ENCODE peak calls at places on chromosomes 16 and 17, in six cellular contexts. One of them, this sample, is unnamed.

GRCh38 chr17:12992676-12993075 is 25.2 kb downstream of the ELAC2 start:
- DNase-seq in HL-60: no peak
- DNase-seq in K562: no peak
- DNase-seq in HepG2: no peak
- DNase-seq in GM23338: no peak
- DNase-seq in A549: no peak
- DNase-seq in this sample: no peak

GRCh38 chr16:16033208-16033717 is 83.8 kb downstream of the ABCC1 start:
- DNase-seq in HL-60: peak
- DNase-seq in K562: no peak
- DNase-seq in HepG2: no peak
- DNase-seq in GM23338: no peak
- DNase-seq in A549: no peak
- DNase-seq in this sample: no peak

GRCh38 chr17:65261682-65262636 is 124.8 kb downstream of the RGS9 start:
- DNase-seq in HL-60: no peak
- DNase-seq in GM23338: no peak
- DNase-seq in HepG2: no peak
- DNase-seq in K562: no peak
- DNase-seq in A549: no peak
- DNase-seq in this sample: no peak

GRCh38 chr16:55044366-55044975 is 113.8 kb downstream of the IRX5 start:
- DNase-seq in GM23338: no peak
- DNase-seq in K562: no peak
- DNase-seq in HL-60: no peak
- DNase-seq in A549: no peak
- DNase-seq in HepG2: no peak
- DNase-seq in this sample: no peak

GRCh38 chr17:55320594-55321506 is 56.1 kb downstream of the HLF start:
- DNase-seq in HepG2: no peak
- DNase-seq in HL-60: no peak
- DNase-seq in GM23338: no peak
- DNase-seq in K562: no peak
- DNase-seq in A549: no peak
- DNase-seq in this sample: no peak

GRCh38 chr16:57325458-57325857 is 33.1 kb upstream of the CCL22 start:
- DNase-seq in GM23338: no peak
- DNase-seq in A549: no peak
- DNase-seq in K562: no peak
- DNase-seq in HepG2: peak
- DNase-seq in HL-60: no peak
- DNase-seq in this sample: no peak

GRCh38 chr17:57927048-57927723 is 28.0 kb downstream of the CUEDC1 start:
- DNase-seq in GM23338: peak
- DNase-seq in HL-60: no peak
- DNase-seq in K562: no peak
- DNase-seq in A549: no peak
- DNase-seq in HepG2: no peak
- DNase-seq in this sample: no peak

GRCh38 chr17:68255151-68255550 is 7.3 kb downstream of the AMZ2 start:
- DNase-seq in HL-60: no peak
- DNase-seq in GM23338: no peak
- DNase-seq in K562: no peak
- DNase-seq in A549: no peak
- DNase-seq in HepG2: no peak
- DNase-seq in this sample: no peak

GRCh38 chr17:10836966-10837599 is 804 bp downstream of the PIRT start:
- DNase-seq in HepG2: no peak
- DNase-seq in K562: no peak
- DNase-seq in GM23338: no peak
- DNase-seq in A549: no peak
- DNase-seq in HL-60: no peak
- DNase-seq in this sample: no peak

GRCh38 chr17:34781071-34781470 is 180.2 kb downstream of the CCT6B start:
- DNase-seq in A549: no peak
- DNase-seq in HepG2: no peak
- DNase-seq in K562: no peak
- DNase-seq in HL-60: no peak
- DNase-seq in GM23338: no peak
- DNase-seq in this sample: no peak

GRCh38 chr17:74042744-74043486 is 160.6 kb upstream of the RPL38 start:
- DNase-seq in HL-60: no peak
- DNase-seq in HepG2: peak
- DNase-seq in GM23338: no peak
- DNase-seq in K562: no peak
- DNase-seq in A549: peak
- DNase-seq in this sample: peak

GRCh38 chr16:81073560-81074330 is 3.3 kb downstream of the C16orf46 start:
- DNase-seq in HepG2: no peak
- DNase-seq in A549: no peak
- DNase-seq in K562: no peak
- DNase-seq in GM23338: peak
- DNase-seq in HL-60: no peak
- DNase-seq in this sample: no peak

GRCh38 chr17:64689106-64689505 is 27.0 kb upstream of the SMURF2 start:
- DNase-seq in GM23338: no peak
- DNase-seq in K562: no peak
- DNase-seq in HL-60: no peak
- DNase-seq in HepG2: peak
- DNase-seq in A549: no peak
- DNase-seq in this sample: no peak

GRCh38 chr16:72956124-72957064 is 91.5 kb downstream of the ZFHX3 start:
- DNase-seq in K562: no peak
- DNase-seq in GM23338: no peak
- DNase-seq in HepG2: no peak
- DNase-seq in A549: no peak
- DNase-seq in HL-60: no peak
- DNase-seq in this sample: no peak

GRCh38 chr16:57801856-57802634 is at the start of gene KIFC3:
- DNase-seq in K562: peak
- DNase-seq in GM23338: peak
- DNase-seq in A549: peak
- DNase-seq in HepG2: peak
- DNase-seq in HL-60: peak
- DNase-seq in this sample: no peak

GRCh38 chr16:29804020-29804419 is 2.3 kb upstream of the MAZ start:
- DNase-seq in A549: no peak
- DNase-seq in HepG2: no peak
- DNase-seq in K562: no peak
- DNase-seq in GM23338: peak
- DNase-seq in HL-60: no peak
- DNase-seq in this sample: no peak

GRCh38 chr16:82229800-82230619 is 60.0 kb upstream of the MPHOSPH6 start:
- DNase-seq in HL-60: peak
- DNase-seq in HepG2: peak
- DNase-seq in GM23338: peak
- DNase-seq in A549: peak
- DNase-seq in K562: peak
- DNase-seq in this sample: peak

GRCh38 chr17:78113804-78114785 is 14.5 kb downstream of the TMC6 start:
- DNase-seq in K562: no peak
- DNase-seq in HepG2: no peak
- DNase-seq in GM23338: no peak
- DNase-seq in HL-60: no peak
- DNase-seq in A549: no peak
- DNase-seq in this sample: no peak

GRCh38 chr17:79388556-79389295 is 222.1 kb downstream of the RBFOX3 start:
- DNase-seq in K562: peak
- DNase-seq in HepG2: peak
- DNase-seq in HL-60: peak
- DNase-seq in GM23338: peak
- DNase-seq in A549: peak
- DNase-seq in this sample: peak

GRCh38 chr17:72560303-72561247 is 439.8 kb downstream of the SOX9 start:
- DNase-seq in GM23338: peak
- DNase-seq in A549: peak
- DNase-seq in HepG2: peak
- DNase-seq in K562: peak
- DNase-seq in HL-60: peak
- DNase-seq in this sample: peak

GRCh38 chr17:47742319-47743181 is 9.5 kb downstream of the TBX21 start:
- DNase-seq in HL-60: no peak
- DNase-seq in HepG2: peak
- DNase-seq in A549: no peak
- DNase-seq in K562: peak
- DNase-seq in GM23338: peak
- DNase-seq in this sample: no peak

GRCh38 chr16:21962475-21962874 is 9.3 kb downstream of the UQCRC2 start:
- DNase-seq in GM23338: no peak
- DNase-seq in K562: no peak
- DNase-seq in A549: no peak
- DNase-seq in HepG2: no peak
- DNase-seq in HL-60: no peak
- DNase-seq in this sample: no peak

GRCh38 chr16:68059804-68060203 is 25.4 kb upstream of the NFATC3 start:
- DNase-seq in K562: no peak
- DNase-seq in HL-60: no peak
- DNase-seq in A549: no peak
- DNase-seq in GM23338: no peak
- DNase-seq in HepG2: no peak
- DNase-seq in this sample: no peak

GRCh38 chr16:68049448-68049847 is 26.4 kb downstream of the DUS2 start:
- DNase-seq in A549: no peak
- DNase-seq in K562: peak
- DNase-seq in HepG2: no peak
- DNase-seq in HL-60: no peak
- DNase-seq in GM23338: no peak
- DNase-seq in this sample: no peak

DNA sequence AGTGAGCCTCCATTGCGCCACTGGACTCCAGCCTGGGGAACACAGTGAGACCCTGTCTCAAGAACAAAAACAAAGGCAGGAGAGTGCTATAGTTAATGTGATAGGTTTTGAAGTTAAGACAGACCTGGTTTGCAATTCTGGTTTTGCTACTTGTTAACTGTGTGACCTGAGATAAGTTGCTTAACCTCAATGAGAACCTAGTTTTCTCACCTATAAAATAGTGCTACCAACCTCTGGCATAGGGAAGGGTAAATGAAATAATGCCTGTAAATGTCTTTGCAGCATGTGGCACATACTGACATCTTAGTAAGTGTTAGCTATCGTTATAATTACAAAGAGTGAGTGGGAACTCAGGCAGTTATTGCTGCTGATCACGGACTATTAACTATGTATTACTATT is 29.8 kb upstream of the NFATC3 start:
- DNase-seq in HepG2: no peak
- DNase-seq in GM23338: no peak
- DNase-seq in HL-60: no peak
- DNase-seq in A549: no peak
- DNase-seq in K562: no peak
- DNase-seq in this sample: no peak
- TF ChIP-seq REST in HepG2: no peak
- TF ChIP-seq REST in GM23338: no peak
- TF ChIP-seq REST in HL-60: no peak
- TF ChIP-seq REST in A549: no peak
- TF ChIP-seq REST in K562: no peak
- TF ChIP-seq REST in this sample: no peak

GRCh38 chr16:48454051-48454450 is 68.8 kb upstream of the SIAH1 start:
- DNase-seq in GM23338: no peak
- DNase-seq in K562: no peak
- DNase-seq in HepG2: no peak
- DNase-seq in A549: no peak
- DNase-seq in HL-60: no peak
- DNase-seq in this sample: no peak
- TF ChIP-seq REST in GM23338: no peak
- TF ChIP-seq REST in K562: no peak
- TF ChIP-seq REST in HepG2: no peak
- TF ChIP-seq REST in A549: no peak
- TF ChIP-seq REST in HL-60: no peak
- TF ChIP-seq REST in this sample: no peak

GRCh38 chr17:44779211-44780025 is 20.6 kb downstream of the ADAM11 start:
- DNase-seq in GM23338: peak
- DNase-seq in HepG2: peak
- DNase-seq in HL-60: peak
- DNase-seq in A549: peak
- DNase-seq in K562: peak
- DNase-seq in this sample: peak
- TF ChIP-seq REST in GM23338: peak
- TF ChIP-seq REST in HepG2: no peak
- TF ChIP-seq REST in HL-60: no peak
- TF ChIP-seq REST in A549: no peak
- TF ChIP-seq REST in K562: no peak
- TF ChIP-seq REST in this sample: no peak

GRCh38 chr17:17300624-17301568 is 2.3 kb upstream of the NT5M start:
- DNase-seq in A549: peak
- DNase-seq in GM23338: peak
- DNase-seq in HL-60: no peak
- DNase-seq in HepG2: no peak
- DNase-seq in K562: no peak
- DNase-seq in this sample: no peak
- TF ChIP-seq REST in A549: no peak
- TF ChIP-seq REST in GM23338: no peak
- TF ChIP-seq REST in HL-60: no peak
- TF ChIP-seq REST in HepG2: no peak
- TF ChIP-seq REST in K562: no peak
- TF ChIP-seq REST in this sample: no peak

GRCh38 chr16:75263291-75263962 is 12.0 kb upstream of the BCAR1 start:
- DNase-seq in GM23338: no peak
- DNase-seq in HepG2: no peak
- DNase-seq in K562: no peak
- DNase-seq in A549: no peak
- DNase-seq in HL-60: no peak
- DNase-seq in this sample: no peak

GRCh38 chr16:75262800-75263127 is 11.3 kb upstream of the BCAR1 start:
- DNase-seq in GM23338: no peak
- DNase-seq in K562: no peak
- DNase-seq in A549: no peak
- DNase-seq in HepG2: no peak
- DNase-seq in HL-60: no peak
- DNase-seq in this sample: no peak

GRCh38 chr16:75260856-75261589 is 9.6 kb upstream of the BCAR1 start:
- DNase-seq in HepG2: no peak
- DNase-seq in HL-60: no peak
- DNase-seq in K562: no peak
- DNase-seq in GM23338: no peak
- DNase-seq in A549: no peak
- DNase-seq in this sample: no peak

GRCh38 chr16:75261590-75262078 is 10.2 kb upstream of the BCAR1 start:
- DNase-seq in GM23338: no peak
- DNase-seq in K562: no peak
- DNase-seq in A549: no peak
- DNase-seq in HepG2: no peak
- DNase-seq in HL-60: no peak
- DNase-seq in this sample: no peak

GRCh38 chr16:75262104-75262799 is 10.8 kb upstream of the BCAR1 start:
- DNase-seq in K562: no peak
- DNase-seq in A549: no peak
- DNase-seq in HL-60: no peak
- DNase-seq in GM23338: no peak
- DNase-seq in HepG2: peak
- DNase-seq in this sample: no peak
- TF ChIP-seq REST in K562: no peak
- TF ChIP-seq REST in A549: no peak
- TF ChIP-seq REST in HL-60: no peak
- TF ChIP-seq REST in GM23338: no peak
- TF ChIP-seq REST in HepG2: no peak
- TF ChIP-seq REST in this sample: no peak

GRCh38 chr16:74075393-74075792 is 221.2 kb upstream of the PSMD7 start:
- DNase-seq in HepG2: no peak
- DNase-seq in K562: no peak
- DNase-seq in GM23338: no peak
- DNase-seq in A549: no peak
- DNase-seq in HL-60: no peak
- DNase-seq in this sample: no peak
- TF ChIP-seq REST in HepG2: no peak
- TF ChIP-seq REST in K562: no peak
- TF ChIP-seq REST in GM23338: no peak
- TF ChIP-seq REST in A549: no peak
- TF ChIP-seq REST in HL-60: no peak
- TF ChIP-seq REST in this sample: no peak